ENCODE peak calls at places on chromosomes 6 and 20, in five cellular contexts. Q is A549, Y is fibroblast of mammary gland, I is foreskin fibroblast, F is OCI-LY7. R is an unnamed sample.

GRCh38 chr6:157455028-157455714 is 74.2 kb downstream of the ZDHHC14 start:
- DNase-seq in Q (no peak), Y (no peak), I (no peak), F (no peak), R (no peak)

GRCh38 chr20:1637755-1638154 is 17.9 kb upstream of the SIRPB1 start:
- DNase-seq in Q (no peak), Y (no peak), I (no peak), F (no peak), R (no peak)

GRCh38 chr20:58433759-58434158 is 44.7 kb downstream of the VAPB start:
- DNase-seq in Q (no peak), Y (peak), I (peak), F (no peak), R (peak)

GRCh38 chr6:169961772-169962561 is 210.5 kb downstream of the ERMARD start:
- DNase-seq in Q (no peak), Y (no peak), I (no peak), F (no peak), R (peak)

GRCh38 chr6:133741375-133741861 is 147.5 kb upstream of the TCF21 start:
- DNase-seq in Q (peak), Y (peak), I (no peak), F (no peak), R (peak)

GRCh38 chr20:12262747-12263146 is 345.1 kb downstream of the BTBD3 start:
- DNase-seq in Q (no peak), Y (no peak), I (no peak), F (no peak), R (no peak)

GRCh38 chr6:111210074-111210729 is 122.9 kb downstream of the SLC16A10 start:
- DNase-seq in Q (peak), Y (peak), I (peak), F (peak), R (peak)

GRCh38 chr6:162620067-162620466 is 107.5 kb downstream of the PRKN start:
- DNase-seq in Q (no peak), Y (no peak), I (no peak), F (no peak), R (no peak)

GRCh38 chr6:82589509-82590206 is 226.0 kb downstream of the TPBG start:
- DNase-seq in Q (peak), Y (peak), I (peak), F (peak), R (peak)

GRCh38 chr20:6590891-6591679 is 176.4 kb upstream of the BMP2 start:
- DNase-seq in Q (no peak), Y (peak), I (peak), F (no peak), R (peak)

GRCh38 chr6:16523550-16524379 is 237.5 kb downstream of the ATXN1 start:
- DNase-seq in Q (no peak), Y (peak), I (peak), F (no peak), R (peak)

GRCh38 chr6:33824461-33825154 is 20.8 kb upstream of the MLN start:
- DNase-seq in Q (peak), Y (no peak), I (no peak), F (no peak), R (no peak)

GRCh38 chr20:51500936-51501335 is 41.6 kb downstream of the NFATC2 start:
- DNase-seq in Q (no peak), Y (no peak), I (no peak), F (peak), R (no peak)

GRCh38 chr6:105430685-105431084 is 27.8 kb upstream of the PREP start:
- DNase-seq in Q (no peak), Y (peak), I (peak), F (no peak), R (no peak)

GRCh38 chr6:84150680-84151079 is 76.8 kb downstream of the CEP162 start:
- DNase-seq in Q (no peak), Y (peak), I (peak), F (no peak), R (peak)

GRCh38 chr6:26388441-26388840 is 5.5 kb downstream of the BTN2A2 start:
- DNase-seq in Q (no peak), Y (no peak), I (no peak), F (no peak), R (peak)

GRCh38 chr6:115796061-115796460 is 264.6 kb downstream of the FRK start:
- DNase-seq in Q (no peak), Y (no peak), I (no peak), F (no peak), R (no peak)

GRCh38 chr6:41036188-41036587 is 2.8 kb downstream of the UNC5CL start:
- DNase-seq in Q (no peak), Y (no peak), I (no peak), F (no peak), R (no peak)

GRCh38 chr6:122789862-122790739 is 1.0 kb downstream of the SMPDL3A start:
- DNase-seq in Q (no peak), Y (peak), I (no peak), F (no peak), R (peak)

GRCh38 chr6:122788663-122789062 is 395 bp upstream of the SMPDL3A start:
- DNase-seq in Q (no peak), Y (no peak), I (no peak), F (no peak), R (no peak)

DNA sequence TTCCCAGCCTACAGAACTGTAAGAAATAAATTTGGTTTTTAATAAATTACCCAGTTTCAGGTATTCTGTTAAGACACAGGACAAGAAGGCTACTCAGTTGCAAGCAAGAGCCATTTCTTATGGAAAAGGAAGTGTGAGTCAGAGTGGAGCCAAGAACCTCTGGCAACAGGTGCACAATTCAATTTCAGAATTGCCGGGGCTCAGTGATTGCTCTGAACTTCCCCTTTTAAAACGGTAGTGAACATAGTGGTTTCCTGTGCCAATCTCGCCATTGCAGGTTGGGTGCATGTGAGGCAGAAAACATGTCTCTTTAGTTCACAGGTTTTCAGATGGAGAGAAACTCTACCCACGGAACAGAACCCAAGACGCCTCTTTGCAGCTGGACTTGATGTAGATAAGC is 16.4 kb downstream of the PIGT start:
- DNase-seq in Q (no peak), Y (no peak), I (no peak), F (peak), R (no peak)
- H3K4me3 ChIP-seq in Q (no peak), Y (no peak), I (no peak), F (peak), R (no peak)

DNA sequence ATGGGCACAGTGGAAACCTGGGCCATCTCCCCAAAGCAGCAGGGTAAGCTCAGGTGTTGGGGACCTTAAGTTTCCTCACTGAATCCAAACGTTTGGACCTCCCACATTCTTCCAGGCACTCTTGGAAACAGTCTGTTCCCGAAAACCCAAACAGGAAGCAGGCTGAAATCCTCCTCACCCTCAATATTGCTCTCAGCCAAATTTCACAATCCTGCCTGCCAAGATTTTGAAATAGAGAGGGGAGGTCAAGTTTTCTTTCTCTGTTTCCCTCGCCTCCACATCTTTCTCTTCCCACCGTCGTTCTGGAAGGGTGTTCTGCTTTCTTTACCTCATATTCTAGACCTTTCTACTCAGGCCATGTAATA is 392.0 kb upstream of the SASH1 start:
- DNase-seq in Q (no peak), Y (peak), I (peak), F (no peak), R (no peak)
- H3K4me3 ChIP-seq in Q (no peak), Y (no peak), I (no peak), F (no peak), R (no peak)

GRCh38 chr20:63500151-63500901 is 1.4 kb upstream of the EEF1A2 start:
- DNase-seq in Q (no peak), Y (no peak), I (no peak), F (no peak), R (no peak)
- H3K4me3 ChIP-seq in Q (no peak), Y (no peak), I (no peak), F (no peak), R (no peak)

GRCh38 chr6:147128056-147128455 is 76.2 kb upstream of the STXBP5 start:
- DNase-seq in Q (no peak), Y (no peak), I (no peak), F (no peak), R (no peak)
- H3K4me3 ChIP-seq in Q (no peak), Y (no peak), I (no peak), F (no peak), R (no peak)

GRCh38 chr20:20446613-20447012 is 78.7 kb downstream of the INSM1 start:
- DNase-seq in Q (no peak), Y (no peak), I (no peak), F (no peak), R (no peak)

GRCh38 chr20:20441259-20441658 is 73.4 kb downstream of the INSM1 start:
- DNase-seq in Q (no peak), Y (no peak), I (no peak), F (no peak), R (no peak)

GRCh38 chr20:20446001-20446400 is 78.1 kb downstream of the INSM1 start:
- DNase-seq in Q (no peak), Y (no peak), I (no peak), F (no peak), R (no peak)

GRCh38 chr20:20440473-20440872 is 72.6 kb downstream of the INSM1 start:
- DNase-seq in Q (no peak), Y (no peak), I (no peak), F (no peak), R (no peak)

GRCh38 chr20:20443509-20443908 is 75.6 kb downstream of the INSM1 start:
- DNase-seq in Q (no peak), Y (no peak), I (no peak), F (no peak), R (no peak)
- H3K4me3 ChIP-seq in Q (no peak), Y (no peak), I (no peak), F (no peak), R (no peak)

DNA sequence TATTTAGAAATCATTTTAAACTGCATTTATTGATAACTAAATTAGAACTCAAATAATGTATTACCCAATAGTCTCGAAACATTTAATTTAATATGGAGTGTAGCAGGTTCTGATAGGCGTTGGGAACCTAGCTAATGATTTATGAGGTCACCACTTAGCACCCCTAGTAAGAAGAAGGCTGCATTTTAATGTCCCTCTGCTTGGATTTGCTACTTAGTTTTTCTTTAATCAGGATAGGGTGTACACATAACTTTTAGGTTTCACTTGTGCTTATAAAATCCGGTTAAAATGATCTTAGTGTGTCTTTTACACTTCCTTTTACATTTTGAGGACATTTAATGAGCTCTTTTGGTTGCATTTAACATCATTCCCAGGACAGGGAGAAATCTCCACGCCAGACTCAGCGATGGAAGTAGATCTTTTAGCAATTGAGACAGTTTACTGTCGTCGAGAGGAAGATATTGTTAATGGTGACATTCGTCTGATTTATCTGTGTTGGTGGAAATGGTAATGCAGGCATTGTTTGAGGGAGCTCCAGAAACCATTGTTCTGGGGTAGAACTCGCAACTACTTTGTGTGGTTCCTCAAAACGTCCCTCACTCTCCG is 5.6 kb downstream of the TFAP2A start:
- DNase-seq in Q (no peak), Y (no peak), I (no peak), F (no peak), R (no peak)
- H3K4me3 ChIP-seq in Q (peak), Y (no peak), I (peak), F (no peak), R (peak)

GRCh38 chr6:159760602-159761057 is 1.2 kb upstream of the ACAT2 start:
- DNase-seq in Q (peak), Y (peak), I (peak), F (no peak), R (peak)
- H3K4me3 ChIP-seq in Q (peak), Y (peak), I (peak), F (peak), R (peak)

GRCh38 chr6:38144365-38144764 is 324.8 kb downstream of the ZFAND3 start:
- DNase-seq in Q (no peak), Y (no peak), I (no peak), F (no peak), R (no peak)
- H3K4me3 ChIP-seq in Q (no peak), Y (no peak), I (no peak), F (no peak), R (no peak)

DNA sequence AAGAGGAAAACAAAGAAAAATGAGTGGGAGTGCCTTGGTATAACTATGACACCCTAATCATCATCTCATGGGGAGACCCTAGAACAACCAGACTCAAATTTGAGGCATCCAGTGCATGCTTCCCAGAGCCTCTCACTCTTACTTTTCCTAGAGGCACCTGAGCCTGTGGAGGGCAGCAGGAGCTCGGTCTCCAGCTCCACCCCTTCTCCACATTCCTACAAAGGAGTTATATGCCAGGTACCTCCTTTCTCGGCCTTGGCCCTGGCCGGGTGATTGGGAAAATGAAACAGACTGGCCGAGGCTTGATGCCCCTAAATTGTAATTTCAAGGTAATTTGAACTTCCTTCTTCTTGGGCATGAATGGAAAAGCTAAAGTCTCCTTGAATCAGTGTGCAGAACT is 761.2 kb upstream of the CHD6 start:
- DNase-seq in Q (no peak), Y (no peak), I (no peak), F (no peak), R (no peak)
- H3K4me3 ChIP-seq in Q (no peak), Y (no peak), I (no peak), F (no peak), R (no peak)

R was measured in GM23248.